ENCODE peak calls at places on chromosomes 3 and 15, in six cellular contexts. I is A549, A is HepG2, O is IMR-90, M is H1, V is GM12878. B is an unnamed sample.

GRCh38 chr15:37100109-37100873 is at the start of gene MEIS2:
- DNase-seq in I (peak; percentile 93), O (peak; percentile 96), M (no peak), V (peak; percentile 37), A (peak; percentile 83), B (peak; percentile 59)

GRCh38 chr15:57028176-57028575 is 109.7 kb downstream of the TCF12 start:
- DNase-seq in I (no peak), O (no peak), V (no peak), M (no peak), A (no peak), B (no peak)

GRCh38 chr15:76503121-76503520 is 166.5 kb downstream of the ISL2 start:
- DNase-seq in M (no peak), A (no peak), V (no peak), I (no peak), O (no peak), B (no peak)

GRCh38 chr15:23695282-23695681 is 8.2 kb upstream of the NDN start:
- DNase-seq in M (no peak), V (no peak), A (no peak), I (no peak), O (no peak), B (no peak)

GRCh38 chr3:147977001-147977400 is 567.8 kb downstream of the ZIC1 start:
- DNase-seq in I (no peak), O (no peak), V (no peak), A (no peak), M (no peak), B (no peak)

GRCh38 chr15:75348563-75349350 is 1.9 kb downstream of the NEIL1 start:
- DNase-seq in O (no peak), A (no peak), V (no peak), I (no peak), M (no peak), B (no peak)

GRCh38 chr3:120615863-120616599 is 19.9 kb downstream of the NDUFB4 start:
- DNase-seq in O (peak; percentile 51), A (no peak), V (no peak), M (no peak), I (no peak), B (no peak)

GRCh38 chr3:58340594-58341244 is 8.0 kb downstream of the PXK start:
- DNase-seq in A (no peak), I (no peak), O (no peak), V (no peak), M (no peak), B (no peak)

GRCh38 chr15:100297812-100298211 is 44.0 kb downstream of the ADAMTS17 start:
- DNase-seq in M (no peak), A (no peak), V (no peak), O (no peak), I (no peak), B (no peak)

GRCh38 chr3:167854846-167855245 is 119.3 kb downstream of the SERPINI1 start:
- DNase-seq in M (no peak), O (no peak), A (no peak), V (no peak), I (no peak), B (no peak)

GRCh38 chr3:178560759-178561158 is 24.5 kb downstream of the KCNMB2 start:
- DNase-seq in A (no peak), M (no peak), O (no peak), V (no peak), I (no peak), B (no peak)

GRCh38 chr3:40120816-40121215 is 188.7 kb upstream of the EIF1B start:
- DNase-seq in V (no peak), I (peak; percentile 13), O (no peak), A (no peak), M (no peak), B (no peak)

GRCh38 chr3:61202086-61202485 is 49.2 kb downstream of the FHIT start:
- DNase-seq in A (no peak), I (no peak), O (no peak), V (no peak), M (no peak), B (no peak)

GRCh38 chr3:168165390-168166269 is 69.9 kb upstream of the GOLIM4 start:
- DNase-seq in V (peak; percentile 47), M (no peak), A (peak; percentile 73), I (peak; percentile 66), O (peak; percentile 76), B (peak; percentile 65)

GRCh38 chr15:63968122-63968524 is 78.2 kb downstream of the DAPK2 start:
- DNase-seq in A (no peak), I (no peak), O (no peak), M (no peak), V (no peak), B (no peak)

GRCh38 chr15:25864966-25865365 is 1.8 kb upstream of the ATP10A start:
- DNase-seq in V (no peak), I (no peak), O (peak; percentile 66), M (no peak), A (no peak), B (no peak)

GRCh38 chr15:55290361-55291057 is 896 bp upstream of the RAB27A start:
- DNase-seq in V (no peak), A (peak; percentile 71), M (peak; percentile 43), I (peak; percentile 81), O (peak; percentile 70), B (peak; percentile 48)

GRCh38 chr15:29034593-29035364 is 149.0 kb downstream of the APBA2 start:
- DNase-seq in V (no peak), I (no peak), M (no peak), A (no peak), O (no peak), B (no peak)

GRCh38 chr3:88105325-88105724 is 44.4 kb upstream of the C3orf38 start:
- DNase-seq in A (no peak), O (no peak), M (no peak), I (no peak), V (no peak), B (no peak)

GRCh38 chr3:15405448-15406050 is 21.8 kb downstream of the METTL6 start:
- DNase-seq in O (peak; percentile 71), V (no peak), I (peak; percentile 69), A (peak; percentile 40), M (no peak), B (peak; percentile 48)

GRCh38 chr3:172846103-172846561 is 95.6 kb downstream of the ECT2 start:
- DNase-seq in O (no peak), I (no peak), A (no peak), M (no peak), V (no peak), B (no peak)

GRCh38 chr3:127597020-127597771 is 1.0 kb upstream of the MCM2 start:
- DNase-seq in A (no peak), V (no peak), O (no peak), I (no peak), M (no peak), B (no peak)

GRCh38 chr3:46660003-46660402 is 33.5 kb downstream of the ALS2CL start:
- DNase-seq in O (no peak), A (no peak), M (no peak), I (no peak), V (no peak), B (no peak)

DNA sequence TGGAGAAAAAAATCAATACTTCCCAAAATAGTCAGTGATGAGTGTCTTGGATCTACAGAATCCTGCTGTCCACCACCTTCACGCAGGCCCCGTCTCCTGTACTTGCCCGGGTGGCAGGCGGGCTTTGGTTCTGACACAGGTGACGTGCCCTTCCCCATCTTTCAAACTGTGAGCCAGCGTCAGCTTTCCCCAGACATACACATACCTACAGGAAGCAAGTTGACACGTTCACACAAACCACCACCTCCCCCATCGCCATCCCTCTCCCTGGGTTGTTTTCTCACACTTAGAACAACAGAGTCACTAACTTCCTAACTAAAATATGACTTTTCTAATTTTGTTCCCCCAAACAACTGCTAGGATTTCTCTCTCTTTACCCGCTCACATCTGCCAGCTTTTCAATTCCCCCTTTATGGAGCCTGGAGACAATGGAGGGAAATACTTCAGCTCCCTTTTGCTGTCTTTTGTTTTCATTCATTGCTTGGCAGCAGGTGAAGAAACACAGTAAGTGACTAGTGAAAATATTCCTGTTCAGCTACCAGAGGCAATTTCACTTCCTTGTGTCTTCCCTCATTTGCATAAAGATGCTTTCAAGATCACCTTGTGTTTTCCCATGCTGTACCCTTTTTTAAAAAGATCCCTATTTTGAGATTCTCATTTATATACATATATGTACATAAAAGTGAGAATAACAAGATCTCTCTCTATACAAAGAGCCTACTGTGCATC is 248.4 kb downstream of the SLCO3A1 start:
- DNase-seq in M (no peak), I (no peak), V (peak; percentile 28), O (no peak), A (no peak), B (no peak)
- H3K4me2 ChIP-seq in M (no peak overlapping the region), I (no peak overlapping the region), V (peak overlapping the region; percentile 40), O (no peak overlapping the region), A (no peak overlapping the region), B (no peak overlapping the region)

DNA sequence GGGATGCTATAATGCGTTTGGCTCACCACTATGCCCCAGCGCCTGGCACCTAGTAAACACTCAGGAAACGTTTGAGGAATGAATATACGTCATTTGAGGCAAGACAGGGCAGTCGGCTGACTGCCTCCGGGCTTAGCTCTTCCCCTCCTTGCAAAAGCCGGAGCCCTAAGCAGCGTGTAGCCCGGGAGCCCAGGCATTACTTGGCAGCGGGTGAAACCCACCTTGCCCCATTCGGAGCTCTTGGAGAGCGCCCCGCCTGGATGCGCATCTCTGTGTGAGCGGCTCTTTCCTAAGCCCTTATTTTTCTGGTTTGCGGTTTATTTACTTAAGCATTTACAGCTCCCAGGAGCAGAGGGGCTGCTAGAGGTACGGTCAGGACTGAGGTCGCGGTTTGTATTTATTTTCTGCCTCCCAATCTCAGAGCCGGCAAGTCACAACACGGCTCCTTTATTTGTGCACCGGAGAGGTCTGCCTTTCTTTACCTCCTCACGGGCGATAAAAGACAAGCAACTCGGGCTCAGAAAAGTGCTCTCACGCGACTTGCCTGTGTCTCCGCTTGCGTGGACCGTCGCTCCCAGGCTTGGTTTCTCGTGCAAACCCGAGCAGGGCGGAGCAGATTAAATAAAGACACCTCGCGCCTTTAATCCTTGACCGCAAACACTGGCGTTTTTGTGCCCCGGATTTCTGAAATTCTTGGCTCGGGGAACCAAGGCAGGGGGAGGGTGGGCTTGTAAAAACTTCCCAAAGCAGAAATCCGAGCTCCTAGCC is 724 bp upstream of the ITPR1 start:
- DNase-seq in V (no peak), A (peak; percentile 50), M (peak; percentile 21), O (peak; percentile 58), I (peak; percentile 46), B (no peak)
- TF ChIP-seq POLR2A in V (no peak), A (no peak), M (no peak), O (no peak), I (no peak), B (no peak)

GRCh38 chr3:23741403-23741706 is 64.4 kb upstream of the UBE2E1 start:
- DNase-seq in A (no peak), M (no peak), V (no peak), I (no peak), O (no peak), B (no peak)
- H3K4me2 ChIP-seq in A (no peak overlapping the region), M (no peak overlapping the region), V (no peak overlapping the region), I (peak overlapping the region; percentile 86), O (no peak overlapping the region), B (peak overlapping the region; percentile 76)

DNA sequence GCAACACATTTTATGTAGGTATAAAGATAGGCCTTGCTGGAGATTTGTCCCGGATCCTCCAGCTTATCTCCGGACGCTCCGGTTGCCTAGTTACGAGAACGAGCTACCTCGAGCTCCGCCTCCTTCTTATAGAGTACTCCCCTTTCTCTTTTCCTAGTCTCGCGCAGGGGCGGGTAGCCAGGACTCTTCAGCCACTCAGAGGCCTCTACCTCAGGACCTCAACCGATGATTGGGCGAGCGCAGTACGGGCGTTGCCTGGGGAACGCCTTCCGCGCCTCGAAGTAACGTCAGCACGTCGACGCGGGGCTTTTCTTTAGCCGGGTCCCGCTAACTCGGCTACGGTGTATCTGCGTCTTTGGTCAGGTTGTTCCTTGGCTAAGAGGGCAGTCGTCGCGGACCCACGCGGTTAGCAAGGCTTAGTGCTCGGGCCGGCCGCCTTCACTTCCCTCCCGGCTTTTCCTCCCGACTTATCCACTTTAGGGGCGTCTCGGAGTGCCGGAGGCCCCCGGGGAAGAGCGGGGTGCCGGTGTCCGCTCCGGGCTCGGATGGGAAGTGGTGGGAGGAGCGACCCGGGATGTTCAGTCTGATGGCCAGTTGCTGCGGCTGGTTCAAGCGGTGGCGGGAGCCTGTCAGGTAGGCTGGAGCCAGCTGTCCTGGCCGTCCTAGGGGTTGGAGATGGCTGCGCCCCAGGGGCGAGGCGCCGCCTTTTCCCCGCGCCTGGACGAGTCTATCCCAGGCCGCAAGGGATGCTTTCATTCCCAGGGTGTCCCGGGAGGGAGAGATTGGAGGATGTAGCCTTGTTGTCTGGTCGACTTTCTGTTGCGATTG is at the start of gene ARL13B:
- DNase-seq in A (peak; percentile 98), I (peak; percentile 98), V (peak; percentile 90), O (peak; percentile 98), M (peak; percentile 94), B (peak; percentile 95)
- TF ChIP-seq POLR2A in A (peak; percentile 79), I (peak; percentile 91), V (peak; percentile 88), O (peak; percentile 80), M (no peak), B (peak; percentile 80)

B was measured in HCT116.